ENCODE peak calls at places on chromosomes 16 and 17, in five cellular contexts. L is IMR-90, Q is neural progenitor cell, X is HCT116, M is mammary epithelial cell. Z is an unnamed sample. For H3K4me1, the result is how much of the 10 kb centered on the place peaks cover.

GRCh38 chr17:2195729-2196128 is 107.9 kb downstream of the SMG6 start:
- DNase-seq in Q (no peak), M (peak), L (no peak), X (no peak), Z (peak)

GRCh38 chr16:53566568-53566967 is 63.6 kb upstream of the AKTIP start:
- DNase-seq in M (no peak), X (no peak), Q (no peak), L (no peak), Z (no peak)

GRCh38 chr16:87692756-87693155 is 73.0 kb downstream of the KLHDC4 start:
- DNase-seq in X (no peak), L (no peak), Q (no peak), M (no peak), Z (no peak)

GRCh38 chr16:88058136-88058535 is 106.9 kb downstream of the BANP start:
- DNase-seq in L (no peak), M (no peak), X (no peak), Q (peak), Z (no peak)

GRCh38 chr17:14760719-14761425 is 460.0 kb downstream of the HS3ST3B1 start:
- DNase-seq in L (no peak), Q (no peak), X (no peak), M (no peak), Z (no peak)

GRCh38 chr17:6711681-6712057 is 1.5 kb downstream of the SLC13A5 start:
- DNase-seq in M (no peak), Q (no peak), L (no peak), X (no peak), Z (no peak)

GRCh38 chr17:79811888-79812205 is 15.0 kb upstream of the CBX8 start:
- DNase-seq in Q (no peak), X (no peak), L (no peak), M (no peak), Z (no peak)

GRCh38 chr17:5354310-5354709 is 65.2 kb downstream of the NUP88 start:
- DNase-seq in L (no peak), M (no peak), Q (no peak), X (no peak), Z (no peak)

GRCh38 chr16:19411298-19411697 is 6.4 kb upstream of the TMC5 start:
- DNase-seq in M (no peak), Q (no peak), L (no peak), X (no peak), Z (no peak)

GRCh38 chr17:79667746-79668145 is 56.9 kb upstream of the RBFOX3 start:
- DNase-seq in L (no peak), Q (no peak), X (no peak), M (no peak), Z (no peak)

GRCh38 chr16:20333120-20333519 is 5.8 kb upstream of the GP2 start:
- DNase-seq in L (no peak), M (no peak), X (no peak), Q (peak), Z (no peak)

GRCh38 chr17:44115585-44116415 is 7.6 kb downstream of the HDAC5 start:
- DNase-seq in X (no peak), M (no peak), Q (peak), L (peak), Z (peak)

GRCh38 chr16:2333231-2333630 is 7.3 kb downstream of the ABCA3 start:
- DNase-seq in Q (no peak), X (no peak), L (no peak), M (no peak), Z (no peak)

GRCh38 chr16:75216127-75216526 is 2.7 kb upstream of the CTRB1 start:
- DNase-seq in X (no peak), Q (no peak), M (no peak), L (no peak), Z (no peak)

GRCh38 chr16:3193221-3194212 is 5.5 kb downstream of the OR1F1 start:
- DNase-seq in Q (no peak), M (peak), X (no peak), L (no peak), Z (no peak)

GRCh38 chr16:75116081-75116910 is at the start of gene LDHD:
- DNase-seq in Q (peak), M (peak), X (peak), L (no peak), Z (no peak)

GRCh38 chr17:9714801-9715200 is 69.5 kb downstream of the USP43 start:
- DNase-seq in Q (no peak), X (no peak), M (no peak), L (no peak), Z (no peak)

GRCh38 chr17:73191443-73192218 is 1.2 kb upstream of the COG1 start:
- DNase-seq in L (peak), M (peak), X (peak), Q (peak), Z (peak)

GRCh38 chr16:10333321-10334032 is 52.4 kb upstream of the ATF7IP2 start:
- DNase-seq in X (no peak), Q (no peak), M (no peak), L (no peak), Z (no peak)

GRCh38 chr17:8359769-8360168 is 16.7 kb downstream of the KRABD2 start:
- DNase-seq in Q (no peak), M (peak), X (no peak), L (peak), Z (peak)

GRCh38 chr16:25109643-25110042 is 1.9 kb upstream of the LCMT1 start:
- DNase-seq in L (peak), M (peak), X (peak), Q (no peak), Z (peak)

GRCh38 chr17:64240741-64241347 is 22.2 kb downstream of the TEX2 start:
- DNase-seq in Q (peak), L (peak), M (peak), X (no peak), Z (peak)

GRCh38 chr17:64739316-64740058 is 77.4 kb upstream of the SMURF2 start:
- DNase-seq in Q (peak), X (no peak), L (peak), M (peak), Z (peak)

GRCh38 chr16:7206469-7206868 is 126.2 kb upstream of the RBFOX1 start:
- DNase-seq in L (no peak), X (no peak), M (no peak), Q (no peak), Z (no peak)

GRCh38 chr17:879546-879945 is 97.4 kb downstream of the MRM3 start:
- DNase-seq in L (peak), M (peak), X (peak), Q (peak), Z (peak)

GRCh38 chr17:708132-708531 is 6.5 kb downstream of the VPS53 start:
- DNase-seq in L (no peak), X (no peak), M (no peak), Q (no peak), Z (no peak)

GRCh38 chr16:23333034-23333579 is 31.0 kb downstream of the SCNN1B start:
- DNase-seq in Q (no peak), L (no peak), M (peak), X (no peak), Z (no peak)

GRCh38 chr16:13780406-13780805 is 139.5 kb upstream of the ERCC4 start:
- DNase-seq in M (no peak), L (no peak), Q (no peak), X (no peak), Z (no peak)

GRCh38 chr16:73023320-73023719 is 24.6 kb downstream of the ZFHX3 start:
- DNase-seq in M (no peak), X (no peak), Q (no peak), L (no peak), Z (no peak)

GRCh38 chr17:56171186-56171959 is 18.1 kb downstream of the ANKFN1 start:
- DNase-seq in L (no peak), X (no peak), M (no peak), Q (no peak), Z (peak)

GRCh38 chr16:70453891-70454220 is 539 bp upstream of the FCSK start:
- DNase-seq in X (no peak), Q (peak), L (no peak), M (no peak), Z (peak)

GRCh38 chr16:30805370-30806169 is 18.6 kb upstream of the ZNF629 start:
- DNase-seq in X (peak), M (peak), L (peak), Q (peak), Z (peak)

GRCh38 chr16:75065149-75065807 is 51.3 kb downstream of the LDHD start:
- DNase-seq in X (no peak), L (no peak), M (no peak), Q (no peak), Z (no peak)

GRCh38 chr17:79965806-79966205 is 69.9 kb downstream of the TBC1D16 start:
- DNase-seq in L (no peak), M (no peak), X (no peak), Q (no peak), Z (no peak)

GRCh38 chr16:2514333-2515179 is 804 bp downstream of the ATP6V0C start:
- DNase-seq in X (no peak), L (no peak), Q (peak), M (no peak), Z (peak)

GRCh38 chr17:6105608-6106007 is 35.4 kb downstream of the WSCD1 start:
- DNase-seq in L (no peak), Q (no peak), M (no peak), X (no peak), Z (no peak)

GRCh38 chr16:56743840-56744239 is 13.9 kb downstream of the NUP93 start:
- DNase-seq in L (peak), X (no peak), Q (no peak), M (peak), Z (peak)

GRCh38 chr16:1998852-1999801 is 9.4 kb downstream of the SYNGR3 start:
- DNase-seq in X (no peak), Q (no peak), L (no peak), M (no peak), Z (no peak)

GRCh38 chr17:36730095-36730808 is 128.9 kb downstream of the MRM1 start:
- DNase-seq in M (no peak), X (no peak), L (no peak), Q (no peak), Z (no peak)

DNA sequence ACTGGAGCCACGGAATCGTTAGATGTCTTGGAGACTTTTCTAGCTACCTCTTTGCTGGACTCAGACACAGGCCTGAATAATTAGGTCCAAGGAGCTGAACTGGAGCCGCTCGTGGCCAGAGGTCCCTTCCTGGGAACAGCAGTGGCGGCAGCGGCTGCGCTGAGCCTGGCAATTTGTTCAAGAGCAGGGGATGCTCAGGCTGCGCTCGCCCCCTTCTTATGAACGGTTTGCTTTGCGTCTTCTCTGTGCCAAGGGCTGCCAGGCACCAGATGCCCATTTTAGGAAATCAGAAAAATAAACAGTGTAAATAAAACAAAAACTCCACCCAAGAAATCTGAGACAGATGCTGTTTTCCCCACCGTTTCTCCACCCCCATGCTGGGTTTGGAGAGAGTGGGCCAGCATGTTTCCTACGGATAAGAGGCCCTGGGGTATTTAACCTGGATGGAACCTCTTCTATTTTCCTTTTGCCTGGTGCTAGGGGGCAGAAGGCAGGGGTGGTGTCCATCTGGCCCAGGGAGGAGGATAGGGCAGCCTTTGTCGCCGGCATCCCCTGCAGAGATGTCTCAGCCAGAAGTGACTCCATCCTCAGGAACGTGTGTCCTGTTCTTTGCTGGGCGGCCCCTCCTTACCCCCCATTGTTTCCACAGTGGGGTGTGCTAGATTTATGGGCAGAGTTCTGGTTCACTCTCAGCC is 163.4 kb downstream of the SEC14L1 start:
- DNase-seq in X (no peak), L (no peak), Q (no peak), M (no peak), Z (peak)
- H3K4me1 ChIP-seq in X (half or more), L (under half), Q (under half), M (half or more), Z (under half)

GRCh38 chr17:81579298-81579697 is 27.1 kb upstream of the FAAP100 start:
- DNase-seq in M (no peak), Q (no peak), X (no peak), L (no peak), Z (no peak)

GRCh38 chr17:81580481-81580880 is 28.3 kb upstream of the FAAP100 start:
- DNase-seq in X (no peak), M (no peak), Q (no peak), L (no peak), Z (no peak)

GRCh38 chr17:81578038-81578441 is 25.9 kb upstream of the FAAP100 start:
- DNase-seq in M (peak), Q (no peak), X (no peak), L (peak), Z (peak)

GRCh38 chr17:81578561-81579225 is 26.5 kb upstream of the FAAP100 start:
- DNase-seq in Q (no peak), L (no peak), X (no peak), M (peak), Z (no peak)

DNA sequence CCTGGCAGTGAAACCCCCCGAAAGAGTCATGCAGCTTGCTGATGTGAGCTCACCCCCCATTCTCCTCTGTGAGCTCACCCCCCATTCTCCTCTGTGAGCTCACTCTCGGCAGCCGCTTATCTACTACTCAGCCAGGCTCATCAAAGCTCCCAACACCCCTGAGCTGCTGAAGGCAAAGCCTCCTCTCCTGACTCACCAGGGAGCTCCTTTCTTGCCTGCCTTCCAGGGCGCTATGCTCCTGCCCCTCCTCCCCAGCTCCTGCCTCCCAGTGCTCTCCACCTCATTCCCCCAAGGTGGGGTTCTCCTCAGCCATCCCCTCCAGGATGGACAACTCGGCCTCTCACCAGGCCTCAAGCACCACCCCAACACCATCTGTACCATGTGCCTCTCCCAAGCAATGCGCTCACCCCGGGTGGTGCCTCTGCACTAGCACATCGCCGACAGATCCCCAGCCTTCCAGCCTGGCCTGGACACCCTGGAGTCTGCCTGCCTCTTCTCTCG is 27.7 kb upstream of the FAAP100 start:
- DNase-seq in Q (no peak), X (no peak), M (no peak), L (peak), Z (peak)
- H3K9ac ChIP-seq in Q (peak), X (no peak), M (no peak), L (no peak), Z (no peak)

GRCh38 chr17:74744714-74745547 is 3.5 kb upstream of the NHERF1 start:
- DNase-seq in X (peak), L (peak), M (peak), Q (peak), Z (peak)

GRCh38 chr17:74742978-74743545 is 5.4 kb upstream of the NHERF1 start:
- DNase-seq in L (no peak), M (no peak), Q (no peak), X (no peak), Z (no peak)

GRCh38 chr17:74742153-74742515 is 5.1 kb downstream of the RAB37 start:
- DNase-seq in X (no peak), L (peak), M (no peak), Q (no peak), Z (peak)

GRCh38 chr17:74744349-74744713 is 4.1 kb upstream of the NHERF1 start:
- DNase-seq in L (no peak), M (no peak), X (no peak), Q (no peak), Z (no peak)

GRCh38 chr17:74743755-74744154 is 4.7 kb upstream of the NHERF1 start:
- DNase-seq in L (no peak), M (no peak), X (no peak), Q (no peak), Z (no peak)
- H3K4me1 ChIP-seq in L (under half), M (under half), X (under half), Q (under half), Z (under half)

DNA sequence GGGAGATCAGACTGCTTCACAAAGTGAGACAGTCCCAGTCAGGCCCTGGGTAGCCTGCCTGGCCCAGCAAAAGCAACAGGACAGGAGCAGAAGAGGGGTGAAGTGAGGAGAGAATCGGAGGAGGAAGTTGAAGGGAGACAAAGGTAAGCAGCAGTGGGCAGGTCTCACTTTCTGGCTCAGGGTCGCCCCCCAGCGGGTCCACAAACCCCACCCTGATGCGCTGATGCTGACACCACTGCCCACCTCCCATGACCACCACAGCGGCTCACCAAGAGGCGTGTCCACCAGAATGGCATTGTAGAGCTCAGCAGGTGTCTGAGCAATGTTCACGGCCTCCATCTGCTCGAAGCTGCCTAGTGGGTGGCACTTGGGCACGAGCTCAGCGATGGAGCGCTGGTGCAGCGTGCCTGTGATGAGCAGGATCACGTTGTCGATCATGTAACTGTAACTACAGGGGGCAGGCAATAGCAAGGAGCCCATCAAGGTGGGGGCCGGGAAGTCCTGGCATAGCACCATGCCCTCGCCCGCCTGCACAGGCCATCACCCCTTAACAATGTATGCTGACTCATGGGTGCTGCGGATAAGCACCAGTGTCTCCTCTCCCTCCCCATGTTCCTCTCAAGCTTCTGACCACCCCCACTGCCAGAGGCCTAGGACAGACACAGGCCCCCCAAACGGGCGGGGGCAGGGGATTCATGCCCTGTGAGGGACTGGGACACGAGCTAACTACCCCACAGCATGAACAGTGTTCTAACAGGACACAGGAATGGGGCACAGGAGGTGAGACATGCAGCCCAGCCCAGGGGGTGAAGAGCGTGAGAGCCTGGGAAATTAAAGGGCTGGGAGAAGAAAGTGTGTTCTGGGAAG is 13.6 kb downstream of the HSD11B2 start:
- DNase-seq in X (no peak), L (no peak), Q (no peak), M (no peak), Z (no peak)
- H3K9ac ChIP-seq in X (no peak), L (no peak), Q (no peak), M (no peak), Z (peak)

DNA sequence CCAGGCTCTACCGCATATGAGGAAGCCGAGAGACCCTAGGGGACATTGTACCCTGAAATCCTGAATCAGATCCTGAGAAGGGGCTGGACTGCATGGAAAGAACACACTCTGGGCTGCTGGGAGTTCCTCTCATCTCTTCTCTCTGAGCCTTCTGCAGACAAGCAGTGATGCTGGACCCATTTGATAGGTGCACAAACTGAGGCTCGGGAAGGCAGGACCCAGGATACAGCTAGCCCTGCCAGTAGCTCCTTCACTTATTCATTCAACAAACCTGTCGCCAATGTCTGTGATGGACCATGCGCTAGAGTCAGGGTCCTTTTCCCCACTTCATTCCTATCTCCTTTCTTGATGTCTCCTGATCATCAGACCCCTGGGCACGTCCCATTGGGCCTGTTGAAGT is 1.9 kb downstream of the SBK1 start:
- DNase-seq in L (no peak), M (no peak), X (no peak), Q (no peak), Z (no peak)
- H3K4me1 ChIP-seq in L (under half), M (under half), X (under half), Q (under half), Z (under half)

DNA sequence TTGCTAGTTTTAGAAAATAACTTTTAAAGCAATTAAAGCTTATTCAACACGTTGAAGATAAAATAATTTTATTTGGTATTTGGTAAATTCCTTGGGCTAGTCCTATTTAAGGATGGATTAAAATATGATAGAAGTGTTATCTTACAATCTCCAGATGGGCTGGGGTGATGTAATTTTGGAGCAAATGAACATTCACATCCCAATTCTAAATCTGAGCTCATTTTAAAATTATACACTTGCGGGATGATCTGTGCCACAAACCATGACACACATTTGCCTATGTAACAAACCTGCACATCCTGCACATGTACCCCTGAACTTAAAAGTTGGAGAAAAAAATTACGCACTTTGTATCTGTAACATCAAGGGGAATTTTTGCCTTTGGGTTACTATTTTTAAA is 31.5 kb downstream of the NLK start:
- DNase-seq in X (no peak), Q (no peak), M (no peak), L (no peak), Z (no peak)
- H3K9ac ChIP-seq in X (no peak), Q (no peak), M (no peak), L (no peak), Z (no peak)

GRCh38 chr16:17302620-17303019 is 168.1 kb downstream of the XYLT1 start:
- DNase-seq in Q (no peak), L (no peak), X (no peak), M (no peak), Z (no peak)

GRCh38 chr16:17301593-17302135 is 169.1 kb downstream of the XYLT1 start:
- DNase-seq in L (no peak), X (no peak), M (no peak), Q (no peak), Z (no peak)

GRCh38 chr16:17304124-17304813 is 166.5 kb downstream of the XYLT1 start:
- DNase-seq in X (peak), Q (no peak), L (peak), M (peak), Z (no peak)

GRCh38 chr16:17302213-17302612 is 168.5 kb downstream of the XYLT1 start:
- DNase-seq in M (no peak), L (no peak), Q (no peak), X (no peak), Z (no peak)

GRCh38 chr16:17303101-17303500 is 167.7 kb downstream of the XYLT1 start:
- DNase-seq in Q (no peak), L (no peak), M (no peak), X (no peak), Z (no peak)
- H3K4me1 ChIP-seq in Q (under half), L (under half), M (under half), X (under half), Z (under half)

GRCh38 chr17:50176559-50177471 is 11.0 kb downstream of the SGCA start:
- DNase-seq in L (no peak), Q (no peak), X (no peak), M (no peak), Z (peak)
- H3K9ac ChIP-seq in L (peak), Q (no peak), X (no peak), M (no peak), Z (peak)